ENCODE peak calls at places on chromosomes 7 and 10, in eight cellular contexts. V is colonic mucosa, B is NB4, A is psoas muscle, K is esophagus squamous epithelium, F is cardiac fibroblast, I is B cell, P is mucosa of descending colon. E is an unnamed sample.

GRCh38 chr7:74360008-74360407 is 70.8 kb downstream of the CLIP2 start:
- DNase-seq in V (no peak), B (no peak), A (no peak), K (no peak), F (no peak), I (no peak), P (no peak), E (no peak)

GRCh38 chr10:121205625-121206024 is 354.5 kb downstream of the WDR11 start:
- DNase-seq in V (no peak), B (no peak), A (no peak), K (no peak), F (no peak), I (no peak), P (no peak), E (no peak)

GRCh38 chr10:17235136-17235535 is 7.1 kb downstream of the VIM start:
- DNase-seq in V (no peak), B (peak), A (no peak), K (no peak), F (no peak), I (no peak), P (no peak), E (no peak)

GRCh38 chr10:27372095-27372494 is 131.5 kb upstream of the ACBD5 start:
- DNase-seq in V (no peak), B (no peak), A (no peak), K (no peak), F (no peak), I (no peak), P (no peak), E (no peak)

GRCh38 chr7:68429376-68430117 is 1168.7 kb upstream of the AUTS2 start:
- DNase-seq in V (no peak), B (no peak), A (no peak), K (no peak), F (no peak), I (no peak), P (no peak), E (no peak)

GRCh38 chr10:120406380-120406779 is 50.6 kb upstream of the PLPP4 start:
- DNase-seq in V (peak), B (no peak), A (no peak), K (no peak), F (no peak), I (no peak), P (peak), E (no peak)

GRCh38 chr7:4123823-4124222 is 558.3 kb upstream of the FOXK1 start:
- DNase-seq in V (no peak), B (peak), A (no peak), K (no peak), F (no peak), I (no peak), P (no peak), E (no peak)

GRCh38 chr10:87862644-87863101 is 660 bp downstream of the KLLN start:
- DNase-seq in V (no peak), B (no peak), A (no peak), K (no peak), F (no peak), I (no peak), P (no peak), E (no peak)

GRCh38 chr7:44608916-44609648 is 2.7 kb downstream of the OGDH start:
- DNase-seq in V (no peak), B (peak), A (no peak), K (no peak), F (peak), I (no peak), P (no peak), E (no peak)

GRCh38 chr10:34049887-34050286 is 715.4 kb upstream of the NRP1 start:
- DNase-seq in V (no peak), B (no peak), A (no peak), K (no peak), F (peak), I (no peak), P (no peak), E (no peak)

GRCh38 chr10:76353124-76353851 is 921.9 kb downstream of the LRMDA start:
- DNase-seq in V (no peak), B (no peak), A (no peak), K (no peak), F (peak), I (no peak), P (no peak), E (no peak)

GRCh38 chr7:23357190-23358093 is 58.3 kb downstream of the MALSU1 start:
- DNase-seq in V (no peak), B (peak), A (no peak), K (no peak), F (peak), I (peak), P (no peak), E (no peak)

GRCh38 chr7:155058861-155059355 is 11.2 kb upstream of the HTR5A start:
- DNase-seq in V (no peak), B (no peak), A (no peak), K (no peak), F (no peak), I (no peak), P (no peak), E (no peak)

GRCh38 chr7:81470084-81470723 is 299.6 kb downstream of the HGF start:
- DNase-seq in V (peak), B (peak), A (peak), K (no peak), F (peak), I (no peak), P (peak), E (no peak)

GRCh38 chr7:51238981-51239495 is 77.6 kb downstream of the COBL start:
- DNase-seq in V (no peak), B (no peak), A (no peak), K (no peak), F (no peak), I (no peak), P (no peak), E (no peak)

GRCh38 chr10:32073676-32074075 is 17.5 kb upstream of the KIF5B start:
- DNase-seq in V (no peak), B (no peak), A (no peak), K (no peak), F (peak), I (no peak), P (no peak), E (no peak)

GRCh38 chr7:151277631-151278030 is 29.1 kb upstream of the SMARCD3 start:
- DNase-seq in V (no peak), B (no peak), A (peak), K (no peak), F (no peak), I (no peak), P (no peak), E (no peak)

GRCh38 chr10:31774291-31774900 is 154.2 kb downstream of the ARHGAP12 start:
- DNase-seq in V (no peak), B (no peak), A (no peak), K (no peak), F (no peak), I (no peak), P (no peak), E (no peak)

GRCh38 chr7:55533050-55533728 is 39.1 kb downstream of the VOPP1 start:
- DNase-seq in V (no peak), B (peak), A (no peak), K (no peak), F (no peak), I (peak), P (no peak), E (peak)

GRCh38 chr7:90749774-90750173 is 153.7 kb downstream of the CDK14 start:
- DNase-seq in V (no peak), B (peak), A (no peak), K (no peak), F (peak), I (peak), P (no peak), E (no peak)
- TF ChIP-seq CTCF in V (no peak), B (peak), A (no peak), K (no peak), F (peak), I (no peak), P (no peak), E (no peak)

DNA sequence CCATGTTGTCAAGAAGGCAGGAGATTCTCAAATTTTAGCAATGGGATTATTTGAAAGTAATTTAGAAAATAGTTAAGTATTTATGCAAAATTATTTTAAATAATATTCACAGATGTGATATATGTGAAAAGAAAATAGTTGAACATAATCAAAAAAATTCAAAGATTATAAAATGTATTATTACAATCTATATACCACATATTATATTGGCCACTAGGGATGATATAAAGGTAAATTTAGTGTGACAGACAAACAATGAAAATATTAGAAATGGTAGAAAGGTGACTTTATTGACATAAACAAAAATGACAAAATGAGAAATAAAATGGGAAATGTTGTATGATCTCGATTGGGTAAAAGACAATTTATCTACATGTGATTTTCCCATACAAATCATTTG is 385.5 kb downstream of the PCDH15 start:
- DNase-seq in V (no peak), B (no peak), A (no peak), K (no peak), F (no peak), I (no peak), P (no peak), E (no peak)
- TF ChIP-seq CTCF in V (no peak), B (no peak), A (no peak), K (no peak), F (no peak), I (no peak), P (no peak), E (no peak)

GRCh38 chr7:156892821-156893706 is at the start of gene LMBR1:
- DNase-seq in V (peak), B (peak), A (peak), K (peak), F (peak), I (peak), P (peak), E (peak)
- TF ChIP-seq CTCF in V (peak), B (no peak), A (peak), K (peak), F (peak), I (peak), P (peak), E (peak)

GRCh38 chr7:91636129-91636724 is 244.3 kb downstream of the MTERF1 start:
- DNase-seq in V (peak), B (peak), A (no peak), K (no peak), F (peak), I (no peak), P (no peak), E (no peak)
- TF ChIP-seq CTCF in V (peak), B (peak), A (peak), K (peak), F (peak), I (peak), P (no peak), E (no peak)

E was measured in natural killer cell.